ENCODE peak calls at places on chromosomes 2 and 18, in six cellular contexts. One of them, this sample, is unnamed.

GRCh38 chr2:59308108-59308507 is 1067.0 kb upstream of the FANCL start:
- DNase-seq in stimulated activated CD4-positive, alpha-beta T cell treated with anti-CD3 and anti-CD28 coated beads, Interleukin-2, amount 100 ng/mL, for 48 hours: no peak
- DNase-seq in hippocampal formation: no peak
- DNase-seq in naive thymus-derived CD4-positive, alpha-beta T cell: no peak
- DNase-seq in breast epithelium: no peak
- DNase-seq in H54: no peak
- DNase-seq in this sample: no peak

GRCh38 chr18:51051105-51051712 is 21.2 kb downstream of the SMAD4 start:
- DNase-seq in stimulated activated CD4-positive, alpha-beta T cell treated with anti-CD3 and anti-CD28 coated beads, Interleukin-2, amount 100 ng/mL, for 48 hours: no peak
- DNase-seq in hippocampal formation: peak
- DNase-seq in naive thymus-derived CD4-positive, alpha-beta T cell: peak
- DNase-seq in breast epithelium: no peak
- DNase-seq in H54: no peak
- DNase-seq in this sample: no peak

GRCh38 chr18:32010124-32010745 is 8.4 kb upstream of the RNF125 start:
- DNase-seq in stimulated activated CD4-positive, alpha-beta T cell treated with anti-CD3 and anti-CD28 coated beads, Interleukin-2, amount 100 ng/mL, for 48 hours: no peak
- DNase-seq in hippocampal formation: no peak
- DNase-seq in naive thymus-derived CD4-positive, alpha-beta T cell: no peak
- DNase-seq in breast epithelium: no peak
- DNase-seq in H54: no peak
- DNase-seq in this sample: no peak

GRCh38 chr2:145158051-145158586 is 638.2 kb upstream of the ZEB2 start:
- DNase-seq in stimulated activated CD4-positive, alpha-beta T cell treated with anti-CD3 and anti-CD28 coated beads, Interleukin-2, amount 100 ng/mL, for 48 hours: no peak
- DNase-seq in hippocampal formation: no peak
- DNase-seq in naive thymus-derived CD4-positive, alpha-beta T cell: no peak
- DNase-seq in breast epithelium: no peak
- DNase-seq in H54: no peak
- DNase-seq in this sample: no peak

GRCh38 chr2:148965596-148966431 is 72.7 kb upstream of the LYPD6B start:
- DNase-seq in stimulated activated CD4-positive, alpha-beta T cell treated with anti-CD3 and anti-CD28 coated beads, Interleukin-2, amount 100 ng/mL, for 48 hours: no peak
- DNase-seq in hippocampal formation: no peak
- DNase-seq in naive thymus-derived CD4-positive, alpha-beta T cell: no peak
- DNase-seq in breast epithelium: no peak
- DNase-seq in H54: no peak
- DNase-seq in this sample: no peak

GRCh38 chr2:188196343-188197008 is 95.2 kb upstream of the GULP1 start:
- DNase-seq in stimulated activated CD4-positive, alpha-beta T cell treated with anti-CD3 and anti-CD28 coated beads, Interleukin-2, amount 100 ng/mL, for 48 hours: no peak
- DNase-seq in hippocampal formation: peak
- DNase-seq in naive thymus-derived CD4-positive, alpha-beta T cell: no peak
- DNase-seq in breast epithelium: no peak
- DNase-seq in H54: no peak
- DNase-seq in this sample: no peak

GRCh38 chr2:180056367-180057118 is 49.4 kb upstream of the CWC22 start:
- DNase-seq in stimulated activated CD4-positive, alpha-beta T cell treated with anti-CD3 and anti-CD28 coated beads, Interleukin-2, amount 100 ng/mL, for 48 hours: no peak
- DNase-seq in hippocampal formation: no peak
- DNase-seq in naive thymus-derived CD4-positive, alpha-beta T cell: no peak
- DNase-seq in breast epithelium: no peak
- DNase-seq in H54: no peak
- DNase-seq in this sample: no peak

GRCh38 chr2:236065756-236066155 is 102.4 kb downstream of the GBX2 start:
- DNase-seq in stimulated activated CD4-positive, alpha-beta T cell treated with anti-CD3 and anti-CD28 coated beads, Interleukin-2, amount 100 ng/mL, for 48 hours: no peak
- DNase-seq in hippocampal formation: no peak
- DNase-seq in naive thymus-derived CD4-positive, alpha-beta T cell: no peak
- DNase-seq in breast epithelium: no peak
- DNase-seq in H54: no peak
- DNase-seq in this sample: no peak

GRCh38 chr2:129934044-129934822 is 45.2 kb upstream of the RAB6C start:
- DNase-seq in stimulated activated CD4-positive, alpha-beta T cell treated with anti-CD3 and anti-CD28 coated beads, Interleukin-2, amount 100 ng/mL, for 48 hours: no peak
- DNase-seq in hippocampal formation: no peak
- DNase-seq in naive thymus-derived CD4-positive, alpha-beta T cell: no peak
- DNase-seq in breast epithelium: no peak
- DNase-seq in H54: no peak
- DNase-seq in this sample: no peak

GRCh38 chr2:44360749-44361329 is 455 bp downstream of the PREPL start:
- DNase-seq in stimulated activated CD4-positive, alpha-beta T cell treated with anti-CD3 and anti-CD28 coated beads, Interleukin-2, amount 100 ng/mL, for 48 hours: peak
- DNase-seq in hippocampal formation: no peak
- DNase-seq in naive thymus-derived CD4-positive, alpha-beta T cell: no peak
- DNase-seq in breast epithelium: no peak
- DNase-seq in H54: no peak
- DNase-seq in this sample: no peak

GRCh38 chr2:3107567-3107966 is 270.1 kb downstream of the EIPR1 start:
- DNase-seq in stimulated activated CD4-positive, alpha-beta T cell treated with anti-CD3 and anti-CD28 coated beads, Interleukin-2, amount 100 ng/mL, for 48 hours: no peak
- DNase-seq in hippocampal formation: no peak
- DNase-seq in naive thymus-derived CD4-positive, alpha-beta T cell: no peak
- DNase-seq in breast epithelium: no peak
- DNase-seq in H54: no peak
- DNase-seq in this sample: no peak